ENCODE peak calls at places on chromosome 17, in four cellular contexts. H is BJ, W is esophagus squamous epithelium, N is cardiac fibroblast. D is an unnamed sample.

GRCh38 chr17:80482555-80483308 is 6.3 kb upstream of the NPTX1 start:
- DNase-seq in W (no peak), H (no peak), N (no peak), D (no peak)

GRCh38 chr17:59815965-59816364 is 76.8 kb downstream of the TUBD1 start:
- DNase-seq in W (no peak), N (peak), H (no peak), D (no peak)

GRCh38 chr17:1110844-1111598 is 68.8 kb downstream of the ABR start:
- DNase-seq in W (no peak), H (peak), N (peak), D (no peak)

GRCh38 chr17:61551255-61551742 is 39.7 kb downstream of the NACA2 start:
- DNase-seq in N (peak), W (no peak), H (peak), D (peak)

GRCh38 chr17:50056217-50056960 is 479 bp downstream of the ITGA3 start:
- DNase-seq in N (peak), W (no peak), H (no peak), D (peak)

GRCh38 chr17:3763777-3764170 is 37.2 kb downstream of the ITGAE start:
- DNase-seq in N (no peak), H (no peak), W (no peak), D (no peak)

GRCh38 chr17:43905985-43906852 is 1.1 kb downstream of the MPP2 start:
- DNase-seq in W (no peak), N (peak), H (no peak), D (no peak)

GRCh38 chr17:14015286-14015685 is 54.0 kb upstream of the COX10 start:
- DNase-seq in N (no peak), W (no peak), H (no peak), D (no peak)

GRCh38 chr17:60134396-60135159 is 15.2 kb upstream of the CA4 start:
- DNase-seq in H (no peak), N (peak), W (no peak), D (no peak)

GRCh38 chr17:61583242-61583641 is 7.8 kb downstream of the NACA2 start:
- DNase-seq in N (peak), W (no peak), H (peak), D (peak)

DNA sequence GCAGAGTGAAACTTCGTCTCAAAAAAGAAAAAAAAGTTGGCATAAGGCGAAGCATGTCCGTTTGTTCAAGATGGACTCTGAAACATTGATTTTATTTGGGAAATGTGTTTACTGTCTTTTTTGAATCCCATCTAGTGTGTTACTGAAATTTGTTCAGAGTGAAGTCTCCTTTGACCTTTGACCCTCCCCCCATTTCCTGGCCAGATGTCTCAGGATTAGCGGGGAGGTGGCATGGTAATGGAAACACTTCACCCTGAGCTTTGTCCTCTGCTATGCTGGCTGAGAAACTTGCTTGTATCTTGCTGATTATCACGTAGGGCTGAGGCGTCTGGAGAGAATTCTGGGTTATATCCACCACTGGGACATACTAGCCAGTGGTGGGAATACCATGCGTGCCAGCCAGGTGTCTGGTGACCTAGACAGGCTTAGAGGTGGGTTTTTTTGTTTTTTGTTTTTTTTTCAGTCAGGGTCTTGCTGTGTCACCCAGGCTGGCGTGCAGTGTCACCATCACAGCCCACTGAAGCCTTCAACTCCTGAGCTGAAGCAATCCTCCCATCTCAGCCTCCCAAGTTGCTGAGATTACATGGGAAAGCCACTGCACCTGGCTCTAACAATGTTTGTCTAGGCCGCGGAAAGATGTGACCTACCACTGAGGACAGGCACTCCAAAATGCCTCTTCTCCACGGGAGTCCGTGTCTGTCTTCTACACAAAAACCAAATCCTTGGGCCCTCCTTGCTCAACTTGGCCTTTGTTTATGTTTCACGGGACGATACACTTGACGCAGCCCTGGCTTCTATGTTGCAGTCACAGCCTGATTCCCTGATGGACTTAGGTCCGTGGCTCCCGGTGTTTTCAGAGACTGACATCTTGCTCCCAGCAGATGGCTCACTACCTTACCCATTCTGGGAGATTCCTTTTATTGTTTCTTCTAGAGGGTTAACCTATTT is 6.6 kb upstream of the GALK1 start:
- DNase-seq in N (peak), W (no peak), H (no peak), D (no peak)
- TF ChIP-seq CTCF in N (peak), W (no peak), H (peak), D (no peak)

GRCh38 chr17:9324864-9325263 is 250.8 kb downstream of the STX8 start:
- DNase-seq in W (no peak), H (no peak), N (peak), D (no peak)
- TF ChIP-seq CTCF in W (no peak), H (no peak), N (no peak), D (no peak)

DNA sequence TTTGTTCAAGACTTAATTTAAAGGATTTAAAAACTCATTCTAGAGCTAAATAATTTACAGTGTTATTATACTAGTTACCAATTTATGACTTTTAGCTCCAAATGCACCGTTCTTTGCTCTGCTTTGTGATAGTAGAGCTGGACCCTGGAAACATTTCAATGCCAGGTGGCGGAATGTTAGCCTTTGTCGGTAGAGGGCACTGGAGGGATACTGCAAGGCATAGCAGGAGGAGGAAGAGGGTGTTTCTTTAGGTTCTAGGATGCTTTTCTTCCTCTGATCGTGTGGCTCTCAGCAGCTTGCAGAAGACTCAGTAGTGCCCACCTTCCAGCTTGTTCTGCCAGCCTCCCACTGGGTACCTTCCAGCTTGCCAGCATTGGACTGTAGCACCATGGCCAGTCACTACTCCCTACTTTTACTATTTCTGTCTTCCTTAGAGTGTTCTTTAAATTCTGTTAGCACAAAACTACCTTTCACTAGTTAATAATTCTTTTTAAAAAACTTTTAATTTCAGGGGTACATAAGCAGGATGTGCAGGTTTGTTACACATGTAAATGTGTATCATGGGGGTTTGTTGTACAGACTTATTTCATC is 325.3 kb downstream of the UTP18 start:
- DNase-seq in H (no peak), N (no peak), W (no peak), D (no peak)
- TF ChIP-seq CTCF in H (no peak), N (peak), W (no peak), D (no peak)

GRCh38 chr17:40070895-40071719 is 8.3 kb downstream of the THRA start:
- DNase-seq in H (no peak), W (no peak), N (no peak), D (no peak)
- TF ChIP-seq CTCF in H (no peak), W (no peak), N (no peak), D (no peak)